ENCODE peak calls at places on chromosomes 12 and 14, in seven cellular contexts. V, Y, B, A, S, I and D are unnamed samples.

GRCh38 chr12:25769076-25769945 is 189.2 kb upstream of the RASSF8 start:
- DNase-seq in A (no peak), V (no peak), I (peak), B (peak), S (peak), Y (peak), D (no peak)

GRCh38 chr12:102535306-102535705 is 54.9 kb upstream of the IGF1 start:
- DNase-seq in A (no peak), I (no peak), B (no peak), Y (no peak), S (no peak), V (no peak), D (no peak)

GRCh38 chr14:23054000-23054811 is 3.1 kb downstream of the CDH24 start:
- DNase-seq in A (no peak), V (no peak), I (no peak), B (no peak), S (no peak), Y (no peak), D (no peak)

GRCh38 chr12:4115570-4115969 is 158.0 kb upstream of the CCND2 start:
- DNase-seq in B (no peak), I (no peak), Y (no peak), S (no peak), A (no peak), V (no peak), D (no peak)

GRCh38 chr14:20606190-20606901 is 15.2 kb upstream of the RNASE12 start:
- DNase-seq in V (no peak), B (no peak), S (peak), I (peak), A (no peak), Y (peak), D (no peak)

GRCh38 chr14:66476964-66477363 is 9.2 kb upstream of the CCDC196 start:
- DNase-seq in Y (no peak), B (no peak), S (peak), V (no peak), I (peak), A (no peak), D (no peak)

GRCh38 chr12:57205931-57206330 is 10.7 kb upstream of the NXPH4 start:
- DNase-seq in S (no peak), A (no peak), I (no peak), B (no peak), V (no peak), Y (no peak), D (no peak)

GRCh38 chr14:35402323-35403084 is 2.0 kb downstream of the NFKBIA start:
- DNase-seq in V (peak), B (no peak), Y (no peak), A (no peak), S (peak), I (peak), D (peak)

GRCh38 chr12:106690569-106690968 is 83.9 kb upstream of the RIC8B start:
- DNase-seq in I (no peak), V (no peak), B (no peak), Y (no peak), A (no peak), S (no peak), D (no peak)

GRCh38 chr14:97039717-97040363 is 242.7 kb downstream of the VRK1 start:
- DNase-seq in S (no peak), V (no peak), Y (no peak), B (no peak), A (no peak), I (no peak), D (no peak)

GRCh38 chr12:67681145-67681778 is 32.7 kb downstream of the DYRK2 start:
- DNase-seq in B (peak), I (peak), S (peak), A (no peak), V (peak), Y (peak), D (peak)

GRCh38 chr14:60649815-60650381 is 621 bp upstream of the SIX1 start:
- DNase-seq in V (peak), Y (no peak), S (peak), B (no peak), A (no peak), I (no peak), D (no peak)

GRCh38 chr12:99824900-99825562 is 159.7 kb downstream of the ANKS1B start:
- DNase-seq in V (peak), Y (no peak), I (no peak), S (no peak), A (no peak), B (no peak), D (no peak)

GRCh38 chr12:113961921-113962710 is 4.0 kb downstream of the RBM19 start:
- DNase-seq in I (peak), B (no peak), A (no peak), S (peak), V (no peak), Y (peak), D (no peak)

GRCh38 chr14:64658201-64658600 is 46.0 kb upstream of the PLEKHG3 start:
- DNase-seq in S (no peak), I (no peak), Y (no peak), A (no peak), V (no peak), B (no peak), D (no peak)

GRCh38 chr12:48003226-48004038 is 844 bp downstream of the COL2A1 start:
- DNase-seq in S (peak), A (no peak), Y (no peak), I (no peak), V (no peak), B (no peak), D (no peak)

GRCh38 chr12:49496417-49497360 is 42.1 kb upstream of the KCNH3 start:
- DNase-seq in B (no peak), Y (no peak), V (no peak), S (no peak), I (no peak), A (no peak), D (no peak)

GRCh38 chr14:65098586-65098985 is 3.7 kb downstream of the MAX start:
- DNase-seq in Y (peak), A (no peak), V (no peak), I (peak), S (no peak), B (no peak), D (no peak)

GRCh38 chr12:79691299-79692248 is 810 bp upstream of the PAWR start:
- DNase-seq in S (peak), V (no peak), B (peak), Y (peak), A (no peak), I (peak), D (no peak)

GRCh38 chr12:80632835-80633234 is 74.6 kb upstream of the MYF6 start:
- DNase-seq in B (no peak), A (no peak), I (no peak), Y (no peak), V (peak), S (peak), D (no peak)

GRCh38 chr12:51943346-51943745 is 8.2 kb upstream of the ACVR1B start:
- DNase-seq in A (no peak), Y (no peak), S (no peak), B (no peak), V (no peak), I (no peak), D (no peak)

GRCh38 chr12:66959276-66959675 is 280.4 kb upstream of the GRIP1 start:
- DNase-seq in S (no peak), A (no peak), V (no peak), B (no peak), I (no peak), Y (no peak), D (no peak)

GRCh38 chr12:6765634-6766581 is at the start of gene PTMS:
- DNase-seq in V (peak), A (peak), B (peak), I (peak), S (peak), Y (peak), D (peak)

GRCh38 chr12:29711381-29711780 is 72.4 kb downstream of the TMTC1 start:
- DNase-seq in Y (no peak), V (no peak), B (no peak), S (no peak), A (no peak), I (no peak), D (no peak)

GRCh38 chr12:120659151-120659525 is 18.7 kb downstream of the CABP1 start:
- DNase-seq in A (no peak), V (no peak), S (no peak), Y (no peak), B (no peak), I (no peak), D (no peak)

GRCh38 chr14:93960108-93960475 is 16.3 kb downstream of the ASB2 start:
- DNase-seq in B (no peak), A (no peak), V (no peak), S (no peak), I (no peak), Y (no peak), D (no peak)

GRCh38 chr12:104902125-104902524 is 56.0 kb downstream of the SLC41A2 start:
- DNase-seq in I (no peak), A (no peak), S (no peak), B (no peak), V (no peak), Y (no peak), D (no peak)

GRCh38 chr12:45989857-45990467 is 412 bp downstream of the SCAF11 start:
- DNase-seq in A (peak), V (peak), S (peak), I (no peak), Y (peak), B (no peak), D (peak)

GRCh38 chr12:125549836-125550235 is 484.6 kb downstream of the AACS start:
- DNase-seq in B (no peak), A (no peak), V (no peak), Y (no peak), S (no peak), I (no peak), D (no peak)

GRCh38 chr14:60278350-60278749 is 29.3 kb downstream of the PPM1A start:
- DNase-seq in B (no peak), S (no peak), A (no peak), I (no peak), V (no peak), Y (no peak), D (no peak)

GRCh38 chr14:99133563-99134332 is 138.2 kb downstream of the BCL11B start:
- DNase-seq in S (peak), I (no peak), B (no peak), A (peak), V (peak), Y (no peak), D (peak)

GRCh38 chr12:116246490-116247179 is 30.9 kb downstream of the MED13L start:
- DNase-seq in A (no peak), S (no peak), V (no peak), B (no peak), I (no peak), Y (no peak), D (no peak)

GRCh38 chr12:40820794-40821484 is 128.7 kb downstream of the CNTN1 start:
- DNase-seq in S (peak), B (no peak), I (no peak), Y (no peak), A (no peak), V (no peak), D (no peak)

GRCh38 chr14:80587096-80587724 is 354.3 kb downstream of the CEP128 start:
- DNase-seq in V (no peak), I (peak), A (no peak), B (peak), Y (peak), S (peak), D (no peak)

GRCh38 chr14:78721756-78722455 is 551.7 kb downstream of the NRXN3 start:
- DNase-seq in V (no peak), B (no peak), I (no peak), A (no peak), Y (no peak), S (no peak), D (no peak)

DNA sequence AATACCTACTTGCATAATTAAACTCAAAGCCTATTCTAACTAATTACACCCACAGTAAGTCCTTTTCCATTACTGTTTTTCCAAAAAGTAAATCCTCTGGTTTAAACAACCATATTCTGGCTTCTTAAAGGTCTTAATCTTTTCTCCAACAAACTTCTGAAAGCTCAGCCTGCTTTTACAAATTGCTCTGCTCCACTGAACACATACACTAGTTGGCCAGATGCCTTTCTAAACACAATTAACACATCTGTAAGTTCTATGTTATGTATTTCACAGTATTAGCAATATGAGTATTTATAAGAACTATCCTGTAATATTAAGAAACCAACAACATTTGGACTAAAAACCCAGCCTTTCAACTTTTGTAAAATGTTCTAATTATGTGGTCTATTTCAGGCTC is 30.1 kb downstream of the PTPRB start:
- DNase-seq in S (no peak), A (no peak), B (no peak), I (no peak), Y (no peak), V (no peak), D (no peak)
- H3K4me3 ChIP-seq in S (no peak), A (peak), B (no peak), I (peak), Y (no peak), V (peak), D (no peak)

DNA sequence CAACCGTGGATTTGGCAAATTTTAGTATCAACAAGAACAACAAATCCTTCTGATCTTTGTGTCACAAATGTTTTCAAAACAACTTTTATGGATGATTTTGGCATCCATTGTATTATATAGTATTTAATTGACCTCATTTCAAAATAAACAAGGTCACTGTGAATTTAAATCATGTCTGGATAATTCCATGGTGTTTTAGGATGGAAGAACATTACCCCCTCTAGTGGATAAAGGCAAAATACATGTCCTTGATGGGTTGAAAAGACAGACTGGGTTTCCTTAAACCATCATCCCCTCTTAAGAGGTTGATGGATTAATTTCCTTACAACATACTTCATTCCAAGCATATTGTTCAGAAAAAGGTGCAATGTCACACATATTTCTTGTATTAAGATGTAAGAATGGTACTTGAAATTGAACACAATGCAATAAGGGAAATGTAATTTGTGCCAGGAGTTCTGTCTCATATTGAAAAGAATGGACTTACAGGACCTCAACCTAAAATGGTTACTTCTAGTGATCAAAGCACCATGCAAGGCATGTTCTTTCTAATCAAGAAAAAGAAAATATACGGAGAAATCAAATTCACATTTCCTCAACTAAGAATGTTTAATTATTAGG is 352.0 kb downstream of the BCAT1 start:
- DNase-seq in V (no peak), S (peak), B (peak), Y (peak), I (peak), A (no peak), D (no peak)
- TF ChIP-seq CTCF in V (peak), S (peak), B (peak), Y (peak), I (peak), A (peak), D (peak)

DNA sequence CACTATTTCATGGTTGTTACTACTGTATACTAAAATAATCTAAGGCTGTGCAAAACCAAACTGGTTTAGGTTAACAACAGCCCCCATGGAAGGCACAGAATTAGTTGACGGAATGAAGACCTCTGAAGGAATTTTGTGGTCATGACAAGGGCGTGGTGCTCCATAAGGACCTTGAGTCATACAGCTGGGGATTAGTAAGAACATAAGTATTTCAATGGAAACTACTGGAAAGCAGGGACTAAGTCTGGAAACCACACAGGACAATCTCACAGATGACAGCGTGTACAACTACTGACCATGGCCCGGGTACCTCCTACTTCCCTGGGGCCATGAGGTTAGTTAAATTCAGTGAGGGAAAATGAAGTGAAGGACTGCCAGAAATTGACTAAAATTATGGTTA is 98.5 kb upstream of the PLEKHA5 start:
- DNase-seq in Y (peak), V (no peak), A (no peak), B (peak), S (peak), I (peak), D (no peak)
- H3K4me3 ChIP-seq in Y (no peak), V (no peak), A (no peak), B (no peak), S (no peak), I (no peak), D (no peak)

GRCh38 chr12:15910468-15910863 is 666 bp upstream of the DERA start:
- DNase-seq in Y (no peak), A (no peak), B (no peak), V (no peak), I (no peak), S (no peak), D (no peak)

DNA sequence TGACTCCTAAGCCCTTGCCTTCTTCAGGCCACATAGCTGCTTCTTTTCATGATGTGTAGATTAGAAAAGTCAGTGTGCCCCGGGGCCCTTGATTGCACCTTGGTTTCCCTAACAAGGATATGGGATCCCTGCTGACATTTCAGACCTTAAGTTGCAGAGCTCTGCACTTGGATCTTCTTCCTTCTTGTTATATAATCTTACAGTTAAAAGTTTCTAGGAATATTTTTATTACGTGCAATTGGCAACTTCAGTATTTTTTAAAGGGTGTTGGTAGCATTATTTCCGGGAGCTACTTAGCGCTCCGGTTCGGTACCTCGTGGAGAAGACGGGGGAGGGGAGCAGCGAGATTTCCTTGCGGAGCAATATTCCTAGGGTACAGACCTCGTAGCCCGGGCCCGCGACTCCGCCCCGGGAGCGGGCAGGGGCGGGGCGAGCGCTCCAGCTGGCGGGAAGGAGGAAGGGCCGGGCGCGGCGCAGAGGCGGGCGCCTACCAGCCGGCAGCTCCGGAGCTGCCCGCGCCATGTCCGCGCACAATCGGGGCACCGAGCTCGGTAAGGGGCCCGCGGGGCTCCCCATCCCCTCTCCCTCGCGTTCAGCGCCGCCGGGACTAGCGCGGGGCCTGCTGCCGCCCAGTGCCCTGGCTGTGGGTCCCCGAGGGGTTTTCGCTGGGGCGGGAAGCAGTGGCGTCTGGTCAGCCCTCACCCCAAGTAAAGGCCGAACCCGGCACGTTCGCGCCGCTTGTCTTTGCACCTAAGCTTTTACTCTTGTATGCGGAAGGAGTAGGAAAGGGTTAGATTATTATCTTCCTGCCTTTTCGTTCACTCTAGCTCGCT is at the start of gene DERA:
- DNase-seq in Y (peak), B (peak), A (peak), V (peak), I (peak), S (peak), D (peak)
- TF ChIP-seq CTCF in Y (no peak), B (no peak), A (no peak), V (no peak), I (no peak), S (no peak), D (peak)